ENCODE peak calls at places on chromosomes 11 and 22, in five cellular contexts. R is kidney, V is left ventricle myocardium inferior, Y is brain microvascular endothelial cell, O is tibial artery. B is an unnamed sample. For H3K36me3, the result is how much of the 10 kb centered on the place peaks cover.

GRCh38 chr22:42321908-42322561 is 51.6 kb upstream of the TCF20 start:
- DNase-seq in R (no peak), V (no peak), Y (no peak), O (no peak), B (no peak)

GRCh38 chr11:15609445-15609844 is 494.7 kb downstream of the INSC start:
- DNase-seq in R (no peak), V (no peak), Y (no peak), O (no peak), B (no peak)

GRCh38 chr22:39446239-39446721 is 10.5 kb upstream of the MGAT3 start:
- DNase-seq in R (peak), V (no peak), Y (no peak), O (no peak), B (peak)

GRCh38 chr11:122505304-122506006 is 150.1 kb upstream of the UBASH3B start:
- DNase-seq in R (peak), V (peak), Y (peak), O (peak), B (peak)

GRCh38 chr11:8375460-8375859 is 111.8 kb upstream of the LMO1 start:
- DNase-seq in R (no peak), V (no peak), Y (no peak), O (no peak), B (peak)

GRCh38 chr11:20488352-20488751 is 100.8 kb downstream of the PRMT3 start:
- DNase-seq in R (no peak), V (no peak), Y (no peak), O (no peak), B (no peak)

GRCh38 chr11:11363674-11364073 is 10.6 kb upstream of the CSNK2A3 start:
- DNase-seq in R (no peak), V (no peak), Y (no peak), O (no peak), B (no peak)

GRCh38 chr11:17256512-17256911 is 20.0 kb upstream of the NUCB2 start:
- DNase-seq in R (no peak), V (no peak), Y (peak), O (no peak), B (no peak)

GRCh38 chr11:78525720-78526119 is 48.9 kb downstream of the NARS2 start:
- DNase-seq in R (no peak), V (no peak), Y (no peak), O (no peak), B (no peak)

GRCh38 chr11:19080579-19080993 is 20.1 kb upstream of the MRGPRX2 start:
- DNase-seq in R (peak), V (no peak), Y (no peak), O (no peak), B (no peak)

GRCh38 chr11:57885298-57886035 is 123.9 kb downstream of the CTNND1 start:
- DNase-seq in R (no peak), V (no peak), Y (peak), O (no peak), B (peak)

GRCh38 chr11:7636350-7636749 is 37.0 kb downstream of the CYB5R2 start:
- DNase-seq in R (no peak), V (no peak), Y (no peak), O (no peak), B (no peak)

GRCh38 chr11:68043349-68044144 is 4.7 kb downstream of the TCIRG1 start:
- DNase-seq in R (peak), V (no peak), Y (peak), O (no peak), B (no peak)

GRCh38 chr22:24772493-24773220 is 1.9 kb downstream of the PIWIL3 start:
- DNase-seq in R (no peak), V (no peak), Y (peak), O (no peak), B (peak)

GRCh38 chr11:79237676-79238075 is 203.2 kb downstream of the TENM4 start:
- DNase-seq in R (no peak), V (no peak), Y (peak), O (peak), B (no peak)

GRCh38 chr11:73288873-73289707 is 17.0 kb downstream of the P2RY6 start:
- DNase-seq in R (peak), V (peak), Y (peak), O (peak), B (peak)

DNA sequence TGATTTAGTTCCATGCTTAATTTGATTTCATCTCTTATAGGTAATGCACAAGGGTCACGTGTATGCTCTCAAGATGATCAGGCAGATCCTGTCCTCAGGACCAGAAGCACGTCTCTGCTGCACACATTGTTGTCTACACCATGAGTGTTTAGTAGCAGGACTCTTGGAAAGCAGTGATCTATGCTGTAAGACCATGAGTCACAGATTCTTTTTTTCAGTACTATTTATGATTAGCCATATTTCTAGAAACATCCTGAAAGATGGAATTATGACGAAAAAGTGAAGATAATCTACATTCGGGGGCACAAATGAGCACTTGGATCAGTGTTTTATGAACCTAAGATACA is 29.6 kb downstream of the ZBED4 start:
- DNase-seq in R (no peak), V (no peak), Y (peak), O (no peak), B (no peak)
- H3K36me3 ChIP-seq in R (under half), V (under half), Y (under half), O (under half), B (half or more)

GRCh38 chr22:32699686-32700085 is 101.8 kb upstream of the TIMP3 start:
- DNase-seq in R (no peak), V (no peak), Y (no peak), O (no peak), B (no peak)
- H3K27ac ChIP-seq in R (no peak), V (peak), Y (no peak), O (peak), B (no peak)

GRCh38 chr11:111846640-111847039 is 24.7 kb downstream of the ALG9 start:
- DNase-seq in R (no peak), V (no peak), Y (peak), O (no peak), B (peak)
- H3K36me3 ChIP-seq in R (under half), V (half or more), Y (under half), O (under half), B (under half)

DNA sequence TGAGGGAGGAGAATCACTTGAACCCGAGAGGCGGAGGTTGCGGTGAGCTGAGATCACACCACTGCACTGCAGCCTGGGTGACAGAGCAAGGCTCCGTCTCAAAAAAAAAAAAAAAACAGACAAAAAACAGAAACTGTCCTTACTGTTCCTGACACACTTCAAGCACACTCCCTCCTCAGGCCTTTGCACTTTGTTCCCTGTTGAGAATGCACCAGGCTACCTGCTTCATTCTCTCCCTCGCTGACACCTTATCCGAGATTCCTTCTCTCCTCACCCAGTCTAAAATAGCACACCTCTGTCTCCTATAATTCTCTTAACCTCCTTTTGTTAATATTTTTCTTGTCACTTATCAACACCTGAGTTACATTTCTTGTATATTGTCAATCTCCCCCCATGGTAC is 32.3 kb upstream of the TECTA start:
- DNase-seq in R (no peak), V (no peak), Y (no peak), O (no peak), B (no peak)
- H3K27ac ChIP-seq in R (no peak), V (no peak), Y (no peak), O (no peak), B (no peak)

DNA sequence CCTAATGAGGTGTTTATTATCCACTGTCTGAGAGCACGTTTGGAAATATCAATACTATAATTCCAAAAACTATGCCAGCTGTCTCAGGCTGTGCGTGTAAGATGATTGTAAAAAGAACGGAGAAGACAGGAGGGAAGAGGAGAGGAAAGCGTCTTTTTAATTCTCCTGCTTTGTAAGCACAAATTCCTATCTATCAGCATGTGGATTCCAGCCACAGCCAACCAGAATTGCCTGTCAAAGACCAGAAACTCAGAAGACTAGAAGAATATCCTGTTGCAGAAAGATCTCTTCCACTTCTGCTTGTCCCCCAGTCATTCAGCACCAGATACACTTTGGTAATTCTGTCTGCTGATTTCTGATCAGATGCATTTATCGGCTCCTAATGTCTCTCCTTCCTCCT is 25.8 kb downstream of the APOL5 start:
- DNase-seq in R (no peak), V (no peak), Y (no peak), O (no peak), B (no peak)
- H3K36me3 ChIP-seq in R (under half), V (under half), Y (under half), O (under half), B (half or more)

GRCh38 chr22:36299911-36300310 is 47.0 kb downstream of the APOL1 start:
- DNase-seq in R (no peak), V (no peak), Y (no peak), O (no peak), B (no peak)

GRCh38 chr22:36298118-36298517 is 45.2 kb downstream of the APOL1 start:
- DNase-seq in R (peak), V (no peak), Y (no peak), O (peak), B (no peak)

GRCh38 chr22:36297568-36297967 is 44.6 kb downstream of the APOL1 start:
- DNase-seq in R (peak), V (no peak), Y (no peak), O (no peak), B (no peak)

GRCh38 chr22:36299295-36299694 is 46.4 kb downstream of the APOL1 start:
- DNase-seq in R (no peak), V (no peak), Y (no peak), O (no peak), B (no peak)

GRCh38 chr22:36298601-36299000 is 45.7 kb downstream of the APOL1 start:
- DNase-seq in R (no peak), V (no peak), Y (no peak), O (peak), B (no peak)
- H3K27ac ChIP-seq in R (no peak), V (no peak), Y (no peak), O (peak), B (no peak)

GRCh38 chr22:47552024-47552423 is 789.6 kb downstream of the TBC1D22A start:
- DNase-seq in R (no peak), V (no peak), Y (no peak), O (no peak), B (no peak)
- H3K36me3 ChIP-seq in R (under half), V (under half), Y (under half), O (under half), B (under half)